ENCODE peak calls at places on chromosomes 2 and 18, in seven cellular contexts. One of them, this sample, is unnamed.

GRCh38 chr18:69400253-69400975 is at the start of gene DOK6:
- DNase-seq in type B pancreatic cell: peak; percentile 79
- DNase-seq in NCI-H748 treated with DMSO at 0.1 percent for 48 hours: peak; percentile 86
- DNase-seq in cardiac muscle cell: peak; percentile 92
- DNase-seq in HFFc6: no peak
- DNase-seq in stimulated activated CD8-positive, alpha-beta memory T cell treated with anti-CD3 and anti-CD28 coated beads, Interleukin-2, amount 100 ng/mL, for 48 hours: no peak
- DNase-seq in fibroblast of mammary gland: peak; percentile 63
- DNase-seq in this sample: peak; percentile 71

GRCh38 chr18:30186245-30186644 is 856.3 kb downstream of the DSC3 start:
- DNase-seq in type B pancreatic cell: no peak
- DNase-seq in NCI-H748 treated with DMSO at 0.1 percent for 48 hours: no peak
- DNase-seq in cardiac muscle cell: no peak
- DNase-seq in HFFc6: no peak
- DNase-seq in stimulated activated CD8-positive, alpha-beta memory T cell treated with anti-CD3 and anti-CD28 coated beads, Interleukin-2, amount 100 ng/mL, for 48 hours: no peak
- DNase-seq in fibroblast of mammary gland: no peak
- DNase-seq in this sample: no peak

GRCh38 chr2:200314976-200315567 is 8.6 kb downstream of the SPATS2L start:
- DNase-seq in type B pancreatic cell: no peak
- DNase-seq in NCI-H748 treated with DMSO at 0.1 percent for 48 hours: no peak
- DNase-seq in cardiac muscle cell: no peak
- DNase-seq in HFFc6: no peak
- DNase-seq in stimulated activated CD8-positive, alpha-beta memory T cell treated with anti-CD3 and anti-CD28 coated beads, Interleukin-2, amount 100 ng/mL, for 48 hours: no peak
- DNase-seq in fibroblast of mammary gland: peak; percentile 69
- DNase-seq in this sample: peak; percentile 45

GRCh38 chr2:201607568-201607967 is 35.7 kb downstream of the TMEM237 start:
- DNase-seq in type B pancreatic cell: no peak
- DNase-seq in NCI-H748 treated with DMSO at 0.1 percent for 48 hours: no peak
- DNase-seq in cardiac muscle cell: no peak
- DNase-seq in HFFc6: no peak
- DNase-seq in stimulated activated CD8-positive, alpha-beta memory T cell treated with anti-CD3 and anti-CD28 coated beads, Interleukin-2, amount 100 ng/mL, for 48 hours: no peak
- DNase-seq in fibroblast of mammary gland: no peak
- DNase-seq in this sample: no peak

GRCh38 chr2:132950986-132951385 is 281.0 kb upstream of the LYPD1 start:
- DNase-seq in type B pancreatic cell: no peak
- DNase-seq in NCI-H748 treated with DMSO at 0.1 percent for 48 hours: no peak
- DNase-seq in cardiac muscle cell: no peak
- DNase-seq in HFFc6: no peak
- DNase-seq in stimulated activated CD8-positive, alpha-beta memory T cell treated with anti-CD3 and anti-CD28 coated beads, Interleukin-2, amount 100 ng/mL, for 48 hours: no peak
- DNase-seq in fibroblast of mammary gland: no peak
- DNase-seq in this sample: no peak

GRCh38 chr2:148876589-148877402 is 1.8 kb downstream of the KIF5C start:
- DNase-seq in type B pancreatic cell: no peak
- DNase-seq in NCI-H748 treated with DMSO at 0.1 percent for 48 hours: peak; percentile 97
- DNase-seq in cardiac muscle cell: no peak
- DNase-seq in HFFc6: no peak
- DNase-seq in stimulated activated CD8-positive, alpha-beta memory T cell treated with anti-CD3 and anti-CD28 coated beads, Interleukin-2, amount 100 ng/mL, for 48 hours: no peak
- DNase-seq in fibroblast of mammary gland: no peak
- DNase-seq in this sample: no peak

GRCh38 chr2:148643998-148644884 is at the start of gene EPC2:
- DNase-seq in type B pancreatic cell: peak; percentile 96
- DNase-seq in NCI-H748 treated with DMSO at 0.1 percent for 48 hours: peak; percentile 73
- DNase-seq in cardiac muscle cell: peak; percentile 91
- DNase-seq in HFFc6: peak; percentile 60
- DNase-seq in stimulated activated CD8-positive, alpha-beta memory T cell treated with anti-CD3 and anti-CD28 coated beads, Interleukin-2, amount 100 ng/mL, for 48 hours: peak; percentile 80
- DNase-seq in fibroblast of mammary gland: peak; percentile 75
- DNase-seq in this sample: peak; percentile 85

GRCh38 chr18:23553887-23554286 is 32.4 kb downstream of the NPC1 start:
- DNase-seq in type B pancreatic cell: no peak
- DNase-seq in NCI-H748 treated with DMSO at 0.1 percent for 48 hours: no peak
- DNase-seq in cardiac muscle cell: no peak
- DNase-seq in HFFc6: no peak
- DNase-seq in stimulated activated CD8-positive, alpha-beta memory T cell treated with anti-CD3 and anti-CD28 coated beads, Interleukin-2, amount 100 ng/mL, for 48 hours: no peak
- DNase-seq in fibroblast of mammary gland: no peak
- DNase-seq in this sample: no peak

GRCh38 chr2:202034249-202035088 is 814 bp downstream of the FZD7 start:
- DNase-seq in type B pancreatic cell: peak; percentile 72
- DNase-seq in NCI-H748 treated with DMSO at 0.1 percent for 48 hours: no peak
- DNase-seq in cardiac muscle cell: peak; percentile 50
- DNase-seq in HFFc6: no peak
- DNase-seq in stimulated activated CD8-positive, alpha-beta memory T cell treated with anti-CD3 and anti-CD28 coated beads, Interleukin-2, amount 100 ng/mL, for 48 hours: peak; percentile 12
- DNase-seq in fibroblast of mammary gland: peak; percentile 47
- DNase-seq in this sample: peak; percentile 56

GRCh38 chr2:72037322-72037721 is 110.3 kb downstream of the CYP26B1 start:
- DNase-seq in type B pancreatic cell: no peak
- DNase-seq in NCI-H748 treated with DMSO at 0.1 percent for 48 hours: no peak
- DNase-seq in cardiac muscle cell: no peak
- DNase-seq in HFFc6: no peak
- DNase-seq in stimulated activated CD8-positive, alpha-beta memory T cell treated with anti-CD3 and anti-CD28 coated beads, Interleukin-2, amount 100 ng/mL, for 48 hours: no peak
- DNase-seq in fibroblast of mammary gland: no peak
- DNase-seq in this sample: no peak

GRCh38 chr2:44925561-44926087 is 15.9 kb upstream of the SIX3 start:
- DNase-seq in type B pancreatic cell: no peak
- DNase-seq in NCI-H748 treated with DMSO at 0.1 percent for 48 hours: no peak
- DNase-seq in cardiac muscle cell: no peak
- DNase-seq in HFFc6: no peak
- DNase-seq in stimulated activated CD8-positive, alpha-beta memory T cell treated with anti-CD3 and anti-CD28 coated beads, Interleukin-2, amount 100 ng/mL, for 48 hours: no peak
- DNase-seq in fibroblast of mammary gland: no peak
- DNase-seq in this sample: no peak

This sample was measured in astrocyte of the spinal cord.